ENCODE peak calls at places on chromosomes 4 and X, in four cellular contexts. One of them, this sample, is unnamed.
A peak's percentile ranks its signal among the peaks of the same experiment; 100 is the strongest.

GRCh38 chr4:5459236-5459635 is 249.1 kb downstream of the EVC2 start:
- DNase-seq in left ventricle myocardium inferior: no peak
- DNase-seq in cerebellar nuclear complex: no peak
- DNase-seq in NCI-H510A treated with DMSO at 0.1 percent for 48 hours: no peak
- DNase-seq in this sample: no peak

GRCh38 chr4:140096483-140096861 is 57.5 kb downstream of the MAML3 start:
- DNase-seq in left ventricle myocardium inferior: no peak
- DNase-seq in cerebellar nuclear complex: no peak
- DNase-seq in NCI-H510A treated with DMSO at 0.1 percent for 48 hours: no peak
- DNase-seq in this sample: no peak

GRCh38 chr4:140308366-140309123 is 64.9 kb upstream of the SCOC start:
- DNase-seq in left ventricle myocardium inferior: peak; percentile 66
- DNase-seq in cerebellar nuclear complex: no peak
- DNase-seq in NCI-H510A treated with DMSO at 0.1 percent for 48 hours: peak; percentile 4
- DNase-seq in this sample: peak; percentile 51

GRCh38 chr4:104795264-104795934 is 300.7 kb upstream of the CXXC4 start:
- DNase-seq in left ventricle myocardium inferior: no peak
- DNase-seq in cerebellar nuclear complex: no peak
- DNase-seq in NCI-H510A treated with DMSO at 0.1 percent for 48 hours: no peak
- DNase-seq in this sample: no peak

GRCh38 chr4:40194602-40195161 is 2.1 kb upstream of the RHOH start:
- DNase-seq in left ventricle myocardium inferior: no peak
- DNase-seq in cerebellar nuclear complex: no peak
- DNase-seq in NCI-H510A treated with DMSO at 0.1 percent for 48 hours: no peak
- DNase-seq in this sample: no peak

GRCh38 chr4:67762091-67762490 is 7.9 kb upstream of the GNRHR start:
- DNase-seq in left ventricle myocardium inferior: no peak
- DNase-seq in cerebellar nuclear complex: no peak
- DNase-seq in NCI-H510A treated with DMSO at 0.1 percent for 48 hours: no peak
- DNase-seq in this sample: peak; percentile 30

GRCh38 chr4:85901500-85901899 is 426.6 kb downstream of the ARHGAP24 start:
- DNase-seq in left ventricle myocardium inferior: no peak
- DNase-seq in cerebellar nuclear complex: no peak
- DNase-seq in NCI-H510A treated with DMSO at 0.1 percent for 48 hours: no peak
- DNase-seq in this sample: no peak

GRCh38 chrX:13845721-13846378 is 29.0 kb upstream of the GPM6B start:
- DNase-seq in left ventricle myocardium inferior: no peak
- DNase-seq in cerebellar nuclear complex: no peak
- DNase-seq in NCI-H510A treated with DMSO at 0.1 percent for 48 hours: no peak
- DNase-seq in this sample: no peak

GRCh38 chrX:16946971-16947562 is 609 bp downstream of the REPS2 start:
- DNase-seq in left ventricle myocardium inferior: peak; percentile 17
- DNase-seq in cerebellar nuclear complex: no peak
- DNase-seq in NCI-H510A treated with DMSO at 0.1 percent for 48 hours: no peak
- DNase-seq in this sample: peak; percentile 2

This sample was measured in NCI-H2171 treated with DMSO at 0.1 percent for 48 hours.